ENCODE peak calls at places on chromosomes 11 and 22, in eight cellular contexts. Z, V, G, U, D, Q, E and C are unnamed samples.

GRCh38 chr11:62026739-62027138 is 59.3 kb upstream of the FTH1 start:
- DNase-seq in G (no peak), D (no peak), U (no peak), Z (no peak), Q (no peak), E (no peak), V (no peak), C (no peak)

GRCh38 chr22:49659924-49660315 is 167.8 kb downstream of the BRD1 start:
- DNase-seq in Q (no peak), D (no peak), V (no peak), Z (no peak), E (no peak), U (no peak), G (no peak), C (no peak)

GRCh38 chr11:65489061-65489705 is 9.7 kb upstream of the MALAT1 start:
- DNase-seq in Z (no peak), G (no peak), D (peak; percentile 96), Q (peak; percentile 57), U (no peak), V (no peak), E (no peak), C (no peak)

GRCh38 chr11:76962583-76963416 is 71.4 kb upstream of the B3GNT6 start:
- DNase-seq in Q (no peak), G (no peak), V (no peak), E (no peak), D (no peak), Z (no peak), U (no peak), C (no peak)

GRCh38 chr11:91308069-91308468 is 916.5 kb upstream of the FAT3 start:
- DNase-seq in V (no peak), G (no peak), D (no peak), Q (no peak), E (peak; percentile 67), Z (no peak), U (no peak), C (no peak)

GRCh38 chr11:122882809-122883681 is 486 bp downstream of the JHY start:
- DNase-seq in E (no peak), Q (peak; percentile 66), D (peak; percentile 93), U (peak; percentile 31), V (peak; percentile 32), Z (peak; percentile 31), G (peak; percentile 49), C (peak; percentile 30)

GRCh38 chr11:119729581-119730346 is 764 bp upstream of the NECTIN1 start:
- DNase-seq in G (no peak), D (peak; percentile 63), V (peak; percentile 50), Q (peak; percentile 81), E (no peak), Z (no peak), U (no peak), C (no peak)

GRCh38 chr22:22661275-22661674 is 16.9 kb downstream of the GGTLC2 start:
- DNase-seq in U (no peak), D (no peak), Q (no peak), Z (no peak), E (no peak), G (no peak), V (no peak), C (no peak)

GRCh38 chr22:29343313-29343805 is 27.9 kb upstream of the RASL10A start:
- DNase-seq in Q (peak; percentile 70), G (no peak), V (no peak), U (no peak), Z (no peak), E (peak; percentile 90), D (peak; percentile 78), C (peak; percentile 52)

GRCh38 chr11:61297741-61298140 is 2.6 kb upstream of the VWCE start:
- DNase-seq in U (no peak), D (peak; percentile 94), E (no peak), Z (no peak), V (peak; percentile 66), G (no peak), Q (peak; percentile 85), C (peak; percentile 63)